ENCODE peak calls at places on chromosomes 2 and 18, in six cellular contexts. One of them, this sample, is unnamed.

GRCh38 chr2:185456517-185456916 is 282.1 kb upstream of the FSIP2 start:
- DNase-seq in neural progenitor cell: no peak
- DNase-seq in BJ: peak
- DNase-seq in cardiac fibroblast: peak
- DNase-seq in AG09309: no peak
- DNase-seq in HepG2: no peak
- DNase-seq in this sample: no peak

GRCh38 chr18:27808678-27809077 is 368.3 kb downstream of the CDH2 start:
- DNase-seq in cardiac fibroblast: no peak
- DNase-seq in BJ: no peak
- DNase-seq in HepG2: no peak
- DNase-seq in AG09309: no peak
- DNase-seq in neural progenitor cell: no peak
- DNase-seq in this sample: no peak

GRCh38 chr2:121021685-121022084 is 263.3 kb downstream of the TFCP2L1 start:
- DNase-seq in HepG2: no peak
- DNase-seq in cardiac fibroblast: no peak
- DNase-seq in neural progenitor cell: no peak
- DNase-seq in BJ: no peak
- DNase-seq in AG09309: no peak
- DNase-seq in this sample: no peak

GRCh38 chr18:61765097-61765496 is 127.7 kb downstream of the RNF152 start:
- DNase-seq in AG09309: peak
- DNase-seq in cardiac fibroblast: peak
- DNase-seq in HepG2: no peak
- DNase-seq in neural progenitor cell: peak
- DNase-seq in BJ: peak
- DNase-seq in this sample: no peak

GRCh38 chr2:234195516-234195915 is 145.0 kb downstream of the SPP2 start:
- DNase-seq in HepG2: no peak
- DNase-seq in BJ: no peak
- DNase-seq in neural progenitor cell: no peak
- DNase-seq in AG09309: no peak
- DNase-seq in cardiac fibroblast: no peak
- DNase-seq in this sample: no peak

GRCh38 chr2:28401411-28401810 is 8.8 kb downstream of the FOSL2 start:
- DNase-seq in HepG2: no peak
- DNase-seq in AG09309: no peak
- DNase-seq in BJ: no peak
- DNase-seq in cardiac fibroblast: no peak
- DNase-seq in neural progenitor cell: no peak
- DNase-seq in this sample: no peak

GRCh38 chr18:46035701-46036680 is 36.1 kb downstream of the PSTPIP2 start:
- DNase-seq in neural progenitor cell: no peak
- DNase-seq in cardiac fibroblast: peak
- DNase-seq in AG09309: no peak
- DNase-seq in BJ: no peak
- DNase-seq in HepG2: no peak
- DNase-seq in this sample: no peak

GRCh38 chr2:151063271-151063670 is 198.4 kb downstream of the RBM43 start:
- DNase-seq in BJ: peak
- DNase-seq in cardiac fibroblast: peak
- DNase-seq in neural progenitor cell: no peak
- DNase-seq in HepG2: no peak
- DNase-seq in AG09309: peak
- DNase-seq in this sample: no peak

GRCh38 chr2:217756375-217757107 is 246.3 kb downstream of the TNS1 start:
- DNase-seq in HepG2: peak
- DNase-seq in cardiac fibroblast: peak
- DNase-seq in BJ: no peak
- DNase-seq in AG09309: no peak
- DNase-seq in neural progenitor cell: peak
- DNase-seq in this sample: peak

GRCh38 chr2:158644139-158644538 is 151.0 kb upstream of the DAPL1 start:
- DNase-seq in neural progenitor cell: no peak
- DNase-seq in HepG2: no peak
- DNase-seq in AG09309: peak
- DNase-seq in BJ: peak
- DNase-seq in cardiac fibroblast: peak
- DNase-seq in this sample: no peak

GRCh38 chr2:9099341-9099751 is 95.9 kb upstream of the MBOAT2 start:
- DNase-seq in BJ: no peak
- DNase-seq in AG09309: peak
- DNase-seq in neural progenitor cell: no peak
- DNase-seq in cardiac fibroblast: no peak
- DNase-seq in HepG2: peak
- DNase-seq in this sample: peak

GRCh38 chr2:185372188-185372587 is 366.4 kb upstream of the FSIP2 start:
- DNase-seq in cardiac fibroblast: peak
- DNase-seq in HepG2: no peak
- DNase-seq in BJ: no peak
- DNase-seq in neural progenitor cell: no peak
- DNase-seq in AG09309: no peak
- DNase-seq in this sample: no peak

GRCh38 chr2:127220102-127220806 is at the start of gene CYP27C1:
- DNase-seq in AG09309: no peak
- DNase-seq in HepG2: no peak
- DNase-seq in neural progenitor cell: peak
- DNase-seq in BJ: no peak
- DNase-seq in cardiac fibroblast: peak
- DNase-seq in this sample: no peak

GRCh38 chr18:22705328-22705727 is 227.8 kb upstream of the RBBP8 start:
- DNase-seq in AG09309: peak
- DNase-seq in HepG2: no peak
- DNase-seq in neural progenitor cell: no peak
- DNase-seq in BJ: no peak
- DNase-seq in cardiac fibroblast: peak
- DNase-seq in this sample: no peak

GRCh38 chr2:229571243-229571642 is 143.1 kb downstream of the DNER start:
- DNase-seq in neural progenitor cell: no peak
- DNase-seq in HepG2: no peak
- DNase-seq in AG09309: no peak
- DNase-seq in cardiac fibroblast: no peak
- DNase-seq in BJ: no peak
- DNase-seq in this sample: no peak

GRCh38 chr2:85737481-85737880 is 16.3 kb upstream of the ATOH8 start:
- DNase-seq in HepG2: peak
- DNase-seq in BJ: peak
- DNase-seq in cardiac fibroblast: peak
- DNase-seq in AG09309: no peak
- DNase-seq in neural progenitor cell: no peak
- DNase-seq in this sample: no peak

GRCh38 chr18:24198461-24198860 is 59.6 kb downstream of the CABYR start:
- DNase-seq in cardiac fibroblast: no peak
- DNase-seq in neural progenitor cell: no peak
- DNase-seq in BJ: no peak
- DNase-seq in AG09309: no peak
- DNase-seq in HepG2: no peak
- DNase-seq in this sample: no peak

GRCh38 chr18:2134364-2134763 is 436.9 kb downstream of the METTL4 start:
- DNase-seq in HepG2: no peak
- DNase-seq in cardiac fibroblast: no peak
- DNase-seq in AG09309: no peak
- DNase-seq in BJ: no peak
- DNase-seq in neural progenitor cell: no peak
- DNase-seq in this sample: no peak

GRCh38 chr18:58302811-58303210 is 258.8 kb downstream of the NEDD4L start:
- DNase-seq in AG09309: no peak
- DNase-seq in cardiac fibroblast: no peak
- DNase-seq in HepG2: no peak
- DNase-seq in neural progenitor cell: no peak
- DNase-seq in BJ: no peak
- DNase-seq in this sample: no peak

GRCh38 chr2:98412751-98413445 is 31.8 kb upstream of the INPP4A start:
- DNase-seq in cardiac fibroblast: peak
- DNase-seq in HepG2: peak
- DNase-seq in BJ: peak
- DNase-seq in neural progenitor cell: peak
- DNase-seq in AG09309: no peak
- DNase-seq in this sample: peak

GRCh38 chr2:45009303-45009927 is at the start of gene SIX2:
- DNase-seq in cardiac fibroblast: peak
- DNase-seq in AG09309: peak
- DNase-seq in neural progenitor cell: peak
- DNase-seq in BJ: peak
- DNase-seq in HepG2: peak
- DNase-seq in this sample: peak

GRCh38 chr2:79389475-79389874 is 123.4 kb upstream of the CTNNA2 start:
- DNase-seq in neural progenitor cell: no peak
- DNase-seq in AG09309: no peak
- DNase-seq in cardiac fibroblast: no peak
- DNase-seq in BJ: no peak
- DNase-seq in HepG2: peak
- DNase-seq in this sample: no peak

GRCh38 chr2:6972067-6972710 is 55.0 kb downstream of the RNF144A start:
- DNase-seq in cardiac fibroblast: no peak
- DNase-seq in BJ: no peak
- DNase-seq in HepG2: no peak
- DNase-seq in AG09309: no peak
- DNase-seq in neural progenitor cell: no peak
- DNase-seq in this sample: no peak

GRCh38 chr2:217980036-217980435 is 22.8 kb downstream of the TNS1 start:
- DNase-seq in cardiac fibroblast: no peak
- DNase-seq in neural progenitor cell: no peak
- DNase-seq in HepG2: no peak
- DNase-seq in BJ: no peak
- DNase-seq in AG09309: no peak
- DNase-seq in this sample: no peak

GRCh38 chr2:207558106-207558505 is 28.3 kb downstream of the CREB1 start:
- DNase-seq in HepG2: no peak
- DNase-seq in BJ: peak
- DNase-seq in AG09309: peak
- DNase-seq in neural progenitor cell: no peak
- DNase-seq in cardiac fibroblast: peak
- DNase-seq in this sample: no peak

GRCh38 chr2:160246356-160246755 is 46.3 kb upstream of the ITGB6 start:
- DNase-seq in HepG2: no peak
- DNase-seq in cardiac fibroblast: no peak
- DNase-seq in BJ: no peak
- DNase-seq in neural progenitor cell: no peak
- DNase-seq in AG09309: no peak
- DNase-seq in this sample: no peak

GRCh38 chr2:238398577-238398976 is 28.1 kb upstream of the ASB1 start:
- DNase-seq in BJ: no peak
- DNase-seq in neural progenitor cell: peak
- DNase-seq in cardiac fibroblast: no peak
- DNase-seq in HepG2: no peak
- DNase-seq in AG09309: no peak
- DNase-seq in this sample: no peak
- TF ChIP-seq CTCF in BJ: no peak
- TF ChIP-seq CTCF in neural progenitor cell: no peak
- TF ChIP-seq CTCF in cardiac fibroblast: no peak
- TF ChIP-seq CTCF in HepG2: no peak
- TF ChIP-seq CTCF in AG09309: no peak
- TF ChIP-seq CTCF in this sample: no peak

GRCh38 chr2:47595115-47595514 is 187.8 kb upstream of the MSH6 start:
- DNase-seq in neural progenitor cell: no peak
- DNase-seq in AG09309: no peak
- DNase-seq in HepG2: no peak
- DNase-seq in BJ: no peak
- DNase-seq in cardiac fibroblast: no peak
- DNase-seq in this sample: no peak
- TF ChIP-seq CTCF in neural progenitor cell: no peak
- TF ChIP-seq CTCF in AG09309: no peak
- TF ChIP-seq CTCF in HepG2: no peak
- TF ChIP-seq CTCF in BJ: no peak
- TF ChIP-seq CTCF in cardiac fibroblast: no peak
- TF ChIP-seq CTCF in this sample: no peak

DNA sequence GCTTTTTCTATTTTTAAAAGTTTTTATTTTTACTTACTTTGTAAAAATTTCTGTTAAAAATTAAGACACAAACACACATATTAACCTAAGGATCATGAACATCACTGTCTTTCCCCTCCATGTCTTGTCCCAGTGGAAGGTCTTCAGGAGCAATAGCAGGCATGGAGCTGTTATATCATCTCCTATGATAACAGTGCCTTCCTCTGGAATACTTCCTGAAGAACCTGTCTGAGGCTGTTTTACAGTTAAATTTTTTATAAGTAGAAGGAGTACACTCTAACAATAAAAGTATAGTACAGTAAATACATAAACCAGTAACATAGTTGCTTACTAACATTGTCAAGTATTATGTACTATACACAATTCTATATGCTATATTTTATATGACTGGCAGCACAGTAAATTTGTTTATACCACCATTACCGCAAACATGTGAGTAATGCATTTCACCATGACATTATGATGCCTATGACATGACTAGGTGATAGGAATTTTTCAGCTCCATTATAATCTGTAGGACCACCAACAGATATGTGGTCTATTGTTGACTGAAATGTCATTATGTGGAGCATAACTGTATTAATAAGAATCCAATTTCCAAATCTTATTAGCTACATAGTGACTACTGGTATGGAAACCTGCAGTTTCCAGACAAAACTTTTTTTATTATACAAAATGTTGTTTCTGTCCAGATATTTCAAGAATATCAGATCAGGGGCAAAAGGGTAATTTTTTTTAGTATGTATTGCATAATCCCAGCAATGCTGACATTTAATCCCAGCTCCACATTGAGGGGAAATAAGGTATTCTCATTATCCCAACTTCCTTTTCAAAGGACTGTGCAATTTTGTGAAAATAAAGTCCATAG is 337.2 kb upstream of the SLC39A10 start:
- DNase-seq in neural progenitor cell: no peak
- DNase-seq in HepG2: no peak
- DNase-seq in BJ: no peak
- DNase-seq in cardiac fibroblast: no peak
- DNase-seq in AG09309: no peak
- DNase-seq in this sample: no peak
- TF ChIP-seq CTCF in neural progenitor cell: no peak
- TF ChIP-seq CTCF in HepG2: no peak
- TF ChIP-seq CTCF in BJ: no peak
- TF ChIP-seq CTCF in cardiac fibroblast: no peak
- TF ChIP-seq CTCF in AG09309: no peak
- TF ChIP-seq CTCF in this sample: no peak

DNA sequence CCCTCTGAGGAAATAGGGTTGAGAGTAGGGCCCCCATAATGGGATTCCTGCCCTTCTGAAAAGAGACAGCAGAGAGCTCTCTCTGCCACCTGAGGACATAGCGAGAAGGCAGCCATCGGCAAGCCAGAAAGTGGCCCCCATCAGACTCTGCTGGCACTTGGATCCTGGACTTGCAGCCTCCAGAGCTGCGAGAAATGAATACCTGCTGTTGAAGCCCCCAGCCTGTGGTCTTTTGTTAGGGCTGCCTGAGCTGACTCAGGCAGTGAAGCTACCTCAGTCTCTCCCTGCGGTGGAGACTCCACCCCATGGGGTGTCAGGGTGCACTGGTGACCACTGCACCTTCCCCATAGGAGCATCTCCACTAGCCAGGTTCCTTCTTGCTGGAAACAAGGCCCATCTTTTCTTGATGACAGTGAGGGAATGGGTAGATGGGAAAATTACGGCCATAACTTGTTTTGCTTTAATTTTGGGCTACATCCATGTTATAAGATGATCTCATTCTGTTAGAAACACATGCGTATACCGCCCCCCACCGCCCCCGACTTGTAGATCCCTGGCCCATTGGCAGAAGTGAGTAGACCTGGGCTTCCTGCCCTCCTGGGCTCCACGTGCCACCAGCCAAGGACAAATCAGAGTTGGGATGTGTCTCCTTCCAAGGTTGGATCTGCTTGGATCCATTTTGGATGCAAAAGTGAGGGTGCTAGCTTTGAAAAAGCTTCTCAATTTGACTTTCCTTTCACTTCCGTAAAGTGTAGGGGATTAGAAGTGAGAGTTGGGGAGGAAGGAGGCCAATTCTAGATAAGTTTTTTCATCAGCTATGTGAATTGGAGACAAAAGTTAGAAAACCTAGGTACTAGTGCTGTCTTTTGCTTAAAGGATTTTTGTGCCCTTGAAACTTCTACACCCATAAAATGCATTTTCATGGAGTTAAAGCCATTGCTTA is 42.9 kb downstream of the NCK2 start:
- DNase-seq in neural progenitor cell: no peak
- DNase-seq in AG09309: no peak
- DNase-seq in HepG2: no peak
- DNase-seq in BJ: no peak
- DNase-seq in cardiac fibroblast: no peak
- DNase-seq in this sample: no peak
- TF ChIP-seq CTCF in neural progenitor cell: no peak
- TF ChIP-seq CTCF in AG09309: no peak
- TF ChIP-seq CTCF in HepG2: no peak
- TF ChIP-seq CTCF in BJ: no peak
- TF ChIP-seq CTCF in cardiac fibroblast: no peak
- TF ChIP-seq CTCF in this sample: no peak